ENCODE peak calls at places on chromosome 15, in four cellular contexts. S is K562, U is HCT116, H is GM12878. O is an unnamed sample.

GRCh38 chr15:63502843-63503738 is 1.3 kb upstream of the USP3 start:
- DNase-seq in S (peak; percentile 71), H (peak; percentile 92), U (peak; percentile 83), O (no peak)

GRCh38 chr15:44584162-44584749 is 47.3 kb downstream of the EIF3J start:
- DNase-seq in S (no peak), H (no peak), U (peak; percentile 26), O (peak; percentile 43)

GRCh38 chr15:76285241-76285825 is 25.9 kb downstream of the ETFA start:
- DNase-seq in U (no peak), S (peak; percentile 21), H (no peak), O (peak; percentile 38)

GRCh38 chr15:51260262-51260661 is 78.1 kb downstream of the CYP19A1 start:
- DNase-seq in S (no peak), H (no peak), U (no peak), O (peak; percentile 61)

GRCh38 chr15:64883997-64884511 is 27.6 kb upstream of the ANKDD1A start:
- DNase-seq in U (no peak), S (no peak), H (peak; percentile 79), O (peak; percentile 58)

GRCh38 chr15:67116742-67117141 is 51.3 kb downstream of the SMAD3 start:
- DNase-seq in S (no peak), H (no peak), U (no peak), O (no peak)

GRCh38 chr15:90177012-90177411 is 24.1 kb upstream of the SEMA4B start:
- DNase-seq in H (no peak), U (no peak), S (no peak), O (no peak)

GRCh38 chr15:26872206-26872605 is 5.3 kb downstream of the GABRA5 start:
- DNase-seq in H (no peak), U (no peak), S (no peak), O (no peak)

GRCh38 chr15:61155741-61156700 is 73.1 kb downstream of the RORA start:
- DNase-seq in S (no peak), U (no peak), H (no peak), O (no peak)

GRCh38 chr15:76006136-76006778 is 6.0 kb downstream of the NRG4 start:
- DNase-seq in H (no peak), S (no peak), U (no peak), O (no peak)

GRCh38 chr15:51377038-51377761 is 35.7 kb downstream of the GLDN start:
- DNase-seq in S (no peak), U (no peak), H (no peak), O (no peak)

GRCh38 chr15:66651198-66651597 is 50.8 kb upstream of the SMAD6 start:
- DNase-seq in U (no peak), S (no peak), H (no peak), O (no peak)

GRCh38 chr15:39172380-39173281 is 408.2 kb upstream of the THBS1 start:
- DNase-seq in U (no peak), H (no peak), S (no peak), O (no peak)

GRCh38 chr15:76860201-76860600 is 44.9 kb downstream of the SCAPER start:
- DNase-seq in U (no peak), H (no peak), S (no peak), O (no peak)

GRCh38 chr15:55586808-55587207 is 1.3 kb downstream of the PYGO1 start:
- DNase-seq in H (no peak), S (no peak), U (no peak), O (no peak)

GRCh38 chr15:68578960-68579935 is at the start of gene CORO2B:
- DNase-seq in H (no peak), S (peak; percentile 21), U (no peak), O (peak; percentile 87)

GRCh38 chr15:89171136-89172072 is 50.0 kb downstream of the RLBP1 start:
- DNase-seq in S (peak; percentile 71), U (peak; percentile 32), H (no peak), O (peak; percentile 60)

GRCh38 chr15:74053497-74053896 is 28.9 kb downstream of the GOLGA6A start:
- DNase-seq in U (no peak), S (no peak), H (no peak), O (no peak)

GRCh38 chr15:77455696-77456293 is 35.1 kb downstream of the HMG20A start:
- DNase-seq in S (no peak), H (no peak), U (no peak), O (no peak)

GRCh38 chr15:87736921-87737389 is 519.6 kb downstream of the NTRK3 start:
- DNase-seq in S (no peak), U (no peak), H (no peak), O (no peak)

GRCh38 chr15:67164811-67165652 is 89.4 kb downstream of the AAGAB start:
- DNase-seq in U (no peak), S (no peak), H (no peak), O (no peak)

GRCh38 chr15:56272474-56272873 is 28.8 kb upstream of the RFX7 start:
- DNase-seq in H (no peak), S (no peak), U (no peak), O (no peak)

GRCh38 chr15:77749236-77749997 is 116.7 kb upstream of the LINGO1 start:
- DNase-seq in S (no peak), U (no peak), H (no peak), O (no peak)

GRCh38 chr15:42082832-42083604 is 11.3 kb downstream of the PLA2G4D start:
- DNase-seq in S (no peak), U (no peak), H (no peak), O (no peak)

GRCh38 chr15:74497584-74497983 is 36.6 kb upstream of the UBL7 start:
- DNase-seq in U (no peak), S (no peak), H (peak; percentile 26), O (no peak)

GRCh38 chr15:68318008-68318835 is 40.7 kb downstream of the FEM1B start:
- DNase-seq in H (no peak), S (no peak), U (no peak), O (no peak)

GRCh38 chr15:90882781-90883525 is 1.4 kb upstream of the FES start:
- DNase-seq in S (no peak), H (no peak), U (no peak), O (no peak)

GRCh38 chr15:74655424-74655823 is 39.8 kb downstream of the CLK3 start:
- DNase-seq in H (peak; percentile 36), S (no peak), U (no peak), O (peak; percentile 32)

GRCh38 chr15:49135342-49135857 is 20.0 kb downstream of the COPS2 start:
- DNase-seq in H (no peak), U (no peak), S (no peak), O (no peak)
- TF ChIP-seq YY1 in H (no peak), U (no peak), S (no peak), O (no peak)

GRCh38 chr15:40398413-40398873 is 7.2 kb upstream of the IVD start:
- DNase-seq in H (peak; percentile 58), U (no peak), S (no peak), O (no peak)
- TF ChIP-seq REST in H (no peak), U (no peak), S (no peak), O (no peak)

GRCh38 chr15:36136054-36136453 is 443.4 kb upstream of the CDIN1 start:
- DNase-seq in H (no peak), S (no peak), U (no peak), O (no peak)

GRCh38 chr15:36130641-36131310 is 448.6 kb upstream of the CDIN1 start:
- DNase-seq in H (no peak), U (no peak), S (no peak), O (no peak)

DNA sequence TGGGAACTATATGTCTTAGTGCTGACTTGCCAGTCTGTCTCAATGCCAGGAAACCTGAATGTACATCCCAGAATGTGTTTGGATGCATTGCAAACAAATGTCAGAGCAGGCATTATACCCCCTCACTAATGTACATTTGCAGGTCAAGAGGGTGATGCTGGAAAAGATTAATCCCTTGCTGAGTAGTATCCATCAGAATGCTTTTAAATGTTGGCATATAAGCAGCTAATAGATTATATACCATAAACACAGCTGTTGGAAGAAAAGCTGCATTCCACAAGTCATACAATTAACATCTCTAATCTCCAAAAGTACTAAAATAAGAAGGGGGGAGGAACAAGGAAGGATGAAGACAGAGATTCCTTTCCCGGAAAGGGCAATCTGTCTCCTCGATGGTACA is 445.7 kb upstream of the CDIN1 start:
- DNase-seq in U (no peak), H (no peak), S (no peak), O (no peak)
- TF ChIP-seq YY1 in U (no peak), H (no peak), S (no peak), O (no peak)

GRCh38 chr15:79090487-79091203 is at the start of gene RASGRF1:
- DNase-seq in U (no peak), S (no peak), H (no peak), O (peak; percentile 65)

GRCh38 chr15:79089331-79089889 is 1.2 kb downstream of the RASGRF1 start:
- DNase-seq in U (no peak), H (no peak), S (no peak), O (peak; percentile 64)

GRCh38 chr15:79092382-79092781 is 1.8 kb upstream of the RASGRF1 start:
- DNase-seq in S (no peak), H (no peak), U (no peak), O (no peak)

GRCh38 chr15:79089890-79090486 is 592 bp downstream of the RASGRF1 start:
- DNase-seq in H (no peak), S (no peak), U (no peak), O (peak; percentile 45)

DNA sequence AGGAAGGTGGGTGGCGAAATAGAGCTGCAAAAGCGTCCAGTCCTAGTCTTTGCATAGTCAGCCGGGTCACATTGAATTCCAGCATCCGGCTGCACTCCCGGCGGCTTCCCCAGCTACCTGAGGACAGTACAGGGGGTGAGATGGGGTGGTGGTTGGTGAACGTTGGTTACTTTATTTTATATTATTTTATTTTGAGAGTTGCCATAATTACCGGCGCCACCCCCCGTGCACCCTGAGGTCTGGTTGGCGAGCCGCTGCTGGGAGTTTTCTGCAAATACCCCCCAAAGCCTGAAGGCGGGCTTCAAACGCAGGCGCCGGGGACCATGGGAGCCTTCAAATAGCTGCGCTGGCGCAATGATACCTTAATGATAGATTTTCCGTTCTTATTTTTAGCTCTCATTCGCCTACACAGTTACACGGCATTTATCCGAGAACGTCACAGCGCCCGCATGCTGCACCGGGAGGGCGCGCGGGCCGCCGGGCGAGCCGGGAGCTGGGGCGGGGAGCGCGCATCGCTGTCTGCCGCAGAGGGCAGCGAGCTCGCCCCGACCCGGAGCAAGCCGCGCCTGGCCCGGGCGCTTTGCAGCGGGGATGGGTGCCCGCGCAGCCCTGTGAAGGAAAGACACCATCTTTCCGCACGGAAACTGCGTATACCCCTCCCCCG is 756 bp upstream of the RASGRF1 start:
- DNase-seq in H (no peak), U (no peak), S (no peak), O (peak; percentile 81)
- TF ChIP-seq REST in H (no peak), U (no peak), S (no peak), O (no peak)

O was measured in SK-N-SH.